ENCODE peak calls at places on chromosomes 16 and 17, in five cellular contexts. X is transverse colon, L is adrenal gland, D is upper lobe of left lung, A is HCT116. K is an unnamed sample. For H3K4me1 and H3K36me3, the result is how much of the 10 kb centered on the place peaks cover.

GRCh38 chr17:9192010-9192409 is 170.7 kb downstream of the NTN1 start:
- DNase-seq in A (no peak), D (no peak), X (no peak), L (no peak), K (no peak)

GRCh38 chr17:49986396-49987289 is 8.4 kb downstream of the DLX3 start:
- DNase-seq in A (no peak), X (no peak), L (no peak), D (no peak), K (no peak)

GRCh38 chr17:43958953-43959352 is 5.2 kb upstream of the PYY start:
- DNase-seq in D (no peak), A (no peak), X (no peak), L (no peak), K (no peak)

GRCh38 chr16:82301108-82301755 is 131.2 kb upstream of the MPHOSPH6 start:
- DNase-seq in A (no peak), L (no peak), D (no peak), X (no peak), K (no peak)

GRCh38 chr17:77779711-77780539 is 178.6 kb upstream of the TNRC6C start:
- DNase-seq in D (no peak), A (no peak), L (peak), X (no peak), K (no peak)

GRCh38 chr17:66916946-66917345 is 47.6 kb upstream of the CACNG4 start:
- DNase-seq in A (no peak), X (no peak), D (no peak), L (no peak), K (no peak)

GRCh38 chr16:65289022-65289421 is 167.2 kb upstream of the CDH11 start:
- DNase-seq in A (no peak), D (no peak), X (no peak), L (peak), K (no peak)

GRCh38 chr17:42521666-42522262 is 14.3 kb upstream of the NAGLU start:
- DNase-seq in D (no peak), A (no peak), L (peak), X (no peak), K (no peak)

GRCh38 chr16:75402821-75403475 is 30.4 kb downstream of the CFDP1 start:
- DNase-seq in X (no peak), D (no peak), A (peak), L (no peak), K (no peak)

GRCh38 chr17:82943751-82944150 is 103.9 kb upstream of the ZNF750 start:
- DNase-seq in D (peak), A (no peak), L (no peak), X (no peak), K (no peak)

GRCh38 chr17:80063815-80064585 is 27.6 kb downstream of the CCDC40 start:
- DNase-seq in L (peak), D (peak), A (peak), X (peak), K (no peak)

GRCh38 chr16:63804126-63804525 is 1317.7 kb downstream of the CDH11 start:
- DNase-seq in X (no peak), D (no peak), A (no peak), L (no peak), K (no peak)

GRCh38 chr16:22424161-22424937 is 49.9 kb upstream of the CDR2 start:
- DNase-seq in L (peak), A (no peak), D (peak), X (peak), K (no peak)

GRCh38 chr16:88591577-88592021 is 21.4 kb downstream of the ZC3H18 start:
- DNase-seq in A (no peak), L (peak), D (no peak), X (peak), K (peak)

GRCh38 chr16:22814330-22815105 is 556 bp downstream of the HS3ST2 start:
- DNase-seq in L (peak), A (no peak), D (peak), X (no peak), K (no peak)

GRCh38 chr16:75789237-75789636 is 62.9 kb upstream of the CPHXL start:
- DNase-seq in A (peak), L (no peak), D (no peak), X (no peak), K (no peak)

GRCh38 chr17:18006495-18007239 is 32.3 kb downstream of the ATPAF2 start:
- DNase-seq in L (no peak), D (no peak), A (no peak), X (no peak), K (no peak)

GRCh38 chr17:79382313-79382712 is 228.5 kb downstream of the RBFOX3 start:
- DNase-seq in D (peak), X (no peak), L (no peak), A (no peak), K (no peak)

GRCh38 chr16:4016648-4017047 is 99.6 kb downstream of the ADCY9 start:
- DNase-seq in A (no peak), L (no peak), X (no peak), D (no peak), K (no peak)

GRCh38 chr17:38619451-38619795 is 13.7 kb upstream of the SRCIN1 start:
- DNase-seq in D (no peak), L (no peak), X (no peak), A (no peak), K (no peak)

GRCh38 chr16:88764080-88764479 is 20.9 kb downstream of the PIEZO1 start:
- DNase-seq in A (no peak), X (no peak), D (peak), L (no peak), K (no peak)

DNA sequence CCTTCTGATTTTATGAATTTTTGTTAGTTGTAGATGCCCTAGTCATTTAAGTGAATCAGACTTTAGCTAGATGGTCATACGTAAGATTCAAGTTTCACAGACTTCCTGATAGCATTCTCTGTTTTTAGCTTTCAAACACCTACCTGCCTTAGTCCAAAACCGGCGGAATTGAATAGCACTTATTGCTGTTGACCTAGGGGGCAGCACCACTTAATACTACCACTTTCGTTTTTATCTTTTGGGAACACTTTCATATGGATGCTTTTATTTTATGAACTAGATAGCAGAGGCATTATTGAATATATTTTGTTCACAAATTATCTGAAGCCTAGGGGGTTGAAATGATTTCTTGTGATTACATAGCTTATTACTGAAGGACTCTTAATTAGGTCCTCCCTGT is 31.5 kb downstream of the TADA2A start:
- DNase-seq in D (no peak), A (no peak), L (no peak), X (no peak), K (no peak)
- TF ChIP-seq POLR2A in D (no peak), A (no peak), L (no peak), X (no peak), K (no peak)

GRCh38 chr17:36937001-36937960 is at the start of gene LHX1:
- DNase-seq in A (no peak), D (peak), X (no peak), L (no peak), K (no peak)
- H3K4me1 ChIP-seq in A (under half), D (half or more), X (half or more), L (under half), K (half or more)

DNA sequence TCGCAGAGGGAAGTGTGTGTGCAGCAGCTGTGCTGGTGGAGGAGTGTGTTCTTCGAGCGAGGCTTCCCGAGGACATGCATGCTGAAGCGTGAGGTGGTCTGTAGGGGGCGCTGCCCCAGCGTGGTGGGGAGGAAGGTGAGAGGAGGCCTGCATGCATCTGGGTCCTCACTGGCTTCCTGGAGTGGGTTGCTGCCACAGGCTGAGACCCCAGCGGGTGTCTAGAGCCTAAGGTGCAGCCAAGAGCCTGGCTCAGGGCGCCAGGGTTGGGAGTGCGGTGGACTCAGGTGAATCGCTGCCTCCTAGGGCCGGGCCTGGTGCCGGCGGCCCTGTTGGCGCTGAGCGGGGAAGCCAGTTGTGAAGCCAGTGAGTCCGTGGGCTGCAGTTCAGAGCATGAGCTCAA is 7.5 kb upstream of the HSD3B7 start:
- DNase-seq in L (no peak), A (no peak), X (no peak), D (peak), K (no peak)
- H3K36me3 ChIP-seq in L (half or more), A (under half), X (under half), D (half or more), K (half or more)

GRCh38 chr17:70989301-70989700 is 820.0 kb downstream of the KCNJ2 start:
- DNase-seq in X (no peak), A (no peak), D (no peak), L (no peak), K (no peak)

GRCh38 chr17:70987867-70988340 is 818.6 kb downstream of the KCNJ2 start:
- DNase-seq in X (no peak), A (no peak), D (no peak), L (no peak), K (no peak)

GRCh38 chr17:70984873-70985272 is 815.5 kb downstream of the KCNJ2 start:
- DNase-seq in L (no peak), D (no peak), X (no peak), A (no peak), K (no peak)
- TF ChIP-seq POLR2A in L (no peak), D (no peak), X (no peak), A (no peak), K (no peak)

GRCh38 chr16:15523939-15524338 is 89.6 kb downstream of the BMERB1 start:
- DNase-seq in X (no peak), L (no peak), D (no peak), A (no peak), K (no peak)
- H3K4me1 ChIP-seq in X (under half), L (under half), D (under half), A (under half), K (half or more)